ENCODE peak calls at places on chromosomes 13 and 19, in seven cellular contexts. One of them, this sample, is unnamed.
A peak's percentile ranks its signal among the peaks of the same experiment; 100 is the strongest.

GRCh38 chr13:111034811-111035210 is 80.3 kb upstream of the ARHGEF7 start:
- DNase-seq in AG04449: peak; percentile 14
- DNase-seq in psoas muscle: no peak
- DNase-seq in foreskin fibroblast: peak; percentile 79
- DNase-seq in nephron progenitor cell: no peak
- DNase-seq in AG09319: no peak
- DNase-seq in AG09309: no peak
- DNase-seq in this sample: no peak

GRCh38 chr13:48233097-48233885 is at the start of gene ITM2B:
- DNase-seq in AG04449: no peak
- DNase-seq in psoas muscle: peak; percentile 88
- DNase-seq in foreskin fibroblast: peak; percentile 86
- DNase-seq in nephron progenitor cell: peak; percentile 77
- DNase-seq in AG09319: no peak
- DNase-seq in AG09309: no peak
- DNase-seq in this sample: peak; percentile 80

GRCh38 chr19:31344403-31344802 is 4.8 kb downstream of the TSHZ3 start:
- DNase-seq in AG04449: no peak
- DNase-seq in psoas muscle: no peak
- DNase-seq in foreskin fibroblast: no peak
- DNase-seq in nephron progenitor cell: no peak
- DNase-seq in AG09319: no peak
- DNase-seq in AG09309: no peak
- DNase-seq in this sample: no peak

GRCh38 chr19:16896913-16897571 is 8.2 kb downstream of the F2RL3 start:
- DNase-seq in AG04449: peak; percentile 50
- DNase-seq in psoas muscle: peak; percentile 94
- DNase-seq in foreskin fibroblast: peak; percentile 96
- DNase-seq in nephron progenitor cell: peak; percentile 98
- DNase-seq in AG09319: peak; percentile 94
- DNase-seq in AG09309: peak; percentile 38
- DNase-seq in this sample: peak; percentile 99

GRCh38 chr19:42606660-42607351 is 12.1 kb upstream of the CEACAM8 start:
- DNase-seq in AG04449: no peak
- DNase-seq in psoas muscle: no peak
- DNase-seq in foreskin fibroblast: peak; percentile 39
- DNase-seq in nephron progenitor cell: peak; percentile 67
- DNase-seq in AG09319: no peak
- DNase-seq in AG09309: no peak
- DNase-seq in this sample: peak; percentile 83

GRCh38 chr19:30066781-30067759 is 125.0 kb downstream of the URI1 start:
- DNase-seq in AG04449: no peak
- DNase-seq in psoas muscle: no peak
- DNase-seq in foreskin fibroblast: no peak
- DNase-seq in nephron progenitor cell: no peak
- DNase-seq in AG09319: no peak
- DNase-seq in AG09309: no peak
- DNase-seq in this sample: no peak

GRCh38 chr13:109231853-109232252 is 554.5 kb downstream of the IRS2 start:
- DNase-seq in AG04449: no peak
- DNase-seq in psoas muscle: no peak
- DNase-seq in foreskin fibroblast: peak; percentile 27
- DNase-seq in nephron progenitor cell: no peak
- DNase-seq in AG09319: no peak
- DNase-seq in AG09309: no peak
- DNase-seq in this sample: no peak

GRCh38 chr13:112204881-112205327 is 138.0 kb downstream of the SOX1 start:
- DNase-seq in AG04449: no peak
- DNase-seq in psoas muscle: no peak
- DNase-seq in foreskin fibroblast: no peak
- DNase-seq in nephron progenitor cell: peak; percentile 68
- DNase-seq in AG09319: no peak
- DNase-seq in AG09309: no peak
- DNase-seq in this sample: no peak

GRCh38 chr13:113669231-113669870 is 2.3 kb downstream of the GRK1 start:
- DNase-seq in AG04449: no peak
- DNase-seq in psoas muscle: peak; percentile 40
- DNase-seq in foreskin fibroblast: no peak
- DNase-seq in nephron progenitor cell: no peak
- DNase-seq in AG09319: no peak
- DNase-seq in AG09309: no peak
- DNase-seq in this sample: peak; percentile 10

GRCh38 chr19:33193269-33193863 is 764 bp upstream of the LRP3 start:
- DNase-seq in AG04449: no peak
- DNase-seq in psoas muscle: peak; percentile 46
- DNase-seq in foreskin fibroblast: no peak
- DNase-seq in nephron progenitor cell: no peak
- DNase-seq in AG09319: no peak
- DNase-seq in AG09309: no peak
- DNase-seq in this sample: no peak

GRCh38 chr19:39405930-39406655 is 554 bp upstream of the ZFP36 start:
- DNase-seq in AG04449: no peak
- DNase-seq in psoas muscle: no peak
- DNase-seq in foreskin fibroblast: no peak
- DNase-seq in nephron progenitor cell: no peak
- DNase-seq in AG09319: no peak
- DNase-seq in AG09309: no peak
- DNase-seq in this sample: no peak

GRCh38 chr13:26011996-26012688 is 39.7 kb downstream of the SHISA2 start:
- DNase-seq in AG04449: no peak
- DNase-seq in psoas muscle: no peak
- DNase-seq in foreskin fibroblast: no peak
- DNase-seq in nephron progenitor cell: no peak
- DNase-seq in AG09319: no peak
- DNase-seq in AG09309: no peak
- DNase-seq in this sample: peak; percentile 23

GRCh38 chr19:35484637-35485036 is 5.6 kb downstream of the KRTDAP start:
- DNase-seq in AG04449: no peak
- DNase-seq in psoas muscle: no peak
- DNase-seq in foreskin fibroblast: no peak
- DNase-seq in nephron progenitor cell: no peak
- DNase-seq in AG09319: no peak
- DNase-seq in AG09309: no peak
- DNase-seq in this sample: no peak

GRCh38 chr19:48720251-48720612 is 707 bp upstream of the MAMSTR start:
- DNase-seq in AG04449: no peak
- DNase-seq in psoas muscle: peak; percentile 84
- DNase-seq in foreskin fibroblast: no peak
- DNase-seq in nephron progenitor cell: no peak
- DNase-seq in AG09319: no peak
- DNase-seq in AG09309: no peak
- DNase-seq in this sample: no peak

GRCh38 chr13:76822691-76823267 is 63.4 kb downstream of the KCTD12 start:
- DNase-seq in AG04449: no peak
- DNase-seq in psoas muscle: no peak
- DNase-seq in foreskin fibroblast: peak; percentile 73
- DNase-seq in nephron progenitor cell: no peak
- DNase-seq in AG09319: no peak
- DNase-seq in AG09309: peak; percentile 46
- DNase-seq in this sample: no peak

GRCh38 chr19:5571777-5572176 is 4.0 kb upstream of the TINCR start:
- DNase-seq in AG04449: no peak
- DNase-seq in psoas muscle: no peak
- DNase-seq in foreskin fibroblast: no peak
- DNase-seq in nephron progenitor cell: no peak
- DNase-seq in AG09319: no peak
- DNase-seq in AG09309: no peak
- DNase-seq in this sample: no peak

GRCh38 chr19:14542721-14543328 is 13.4 kb downstream of the TECR start:
- DNase-seq in AG04449: no peak
- DNase-seq in psoas muscle: no peak
- DNase-seq in foreskin fibroblast: peak; percentile 74
- DNase-seq in nephron progenitor cell: no peak
- DNase-seq in AG09319: no peak
- DNase-seq in AG09309: no peak
- DNase-seq in this sample: no peak

GRCh38 chr13:51684076-51684475 is 99.8 kb downstream of the WDFY2 start:
- DNase-seq in AG04449: no peak
- DNase-seq in psoas muscle: no peak
- DNase-seq in foreskin fibroblast: peak; percentile 48
- DNase-seq in nephron progenitor cell: no peak
- DNase-seq in AG09319: peak; percentile 28
- DNase-seq in AG09309: peak; percentile 21
- DNase-seq in this sample: no peak

GRCh38 chr13:46757640-46758039 is 39.3 kb downstream of the ESD start:
- DNase-seq in AG04449: no peak
- DNase-seq in psoas muscle: no peak
- DNase-seq in foreskin fibroblast: no peak
- DNase-seq in nephron progenitor cell: no peak
- DNase-seq in AG09319: no peak
- DNase-seq in AG09309: no peak
- DNase-seq in this sample: no peak

GRCh38 chr19:1156830-1157615 is 17.0 kb downstream of the SBNO2 start:
- DNase-seq in AG04449: no peak
- DNase-seq in psoas muscle: peak; percentile 63
- DNase-seq in foreskin fibroblast: no peak
- DNase-seq in nephron progenitor cell: no peak
- DNase-seq in AG09319: no peak
- DNase-seq in AG09309: no peak
- DNase-seq in this sample: no peak

GRCh38 chr13:50589651-50590054 is 253.8 kb downstream of the DLEU7 start:
- DNase-seq in AG04449: peak; percentile 56
- DNase-seq in psoas muscle: no peak
- DNase-seq in foreskin fibroblast: peak; percentile 88
- DNase-seq in nephron progenitor cell: no peak
- DNase-seq in AG09319: no peak
- DNase-seq in AG09309: peak; percentile 72
- DNase-seq in this sample: no peak

GRCh38 chr19:6362024-6362344 is 653 bp downstream of the CLPP start:
- DNase-seq in AG04449: no peak
- DNase-seq in psoas muscle: no peak
- DNase-seq in foreskin fibroblast: peak; percentile 34
- DNase-seq in nephron progenitor cell: no peak
- DNase-seq in AG09319: no peak
- DNase-seq in AG09309: no peak
- DNase-seq in this sample: no peak

GRCh38 chr19:43465468-43466120 is at the start of gene LYPD3:
- DNase-seq in AG04449: no peak
- DNase-seq in psoas muscle: no peak
- DNase-seq in foreskin fibroblast: peak; percentile 87
- DNase-seq in nephron progenitor cell: no peak
- DNase-seq in AG09319: no peak
- DNase-seq in AG09309: no peak
- DNase-seq in this sample: no peak

GRCh38 chr19:18234194-18234593 is 8.0 kb upstream of the PDE4C start:
- DNase-seq in AG04449: no peak
- DNase-seq in psoas muscle: no peak
- DNase-seq in foreskin fibroblast: no peak
- DNase-seq in nephron progenitor cell: no peak
- DNase-seq in AG09319: no peak
- DNase-seq in AG09309: no peak
- DNase-seq in this sample: peak; percentile 48

GRCh38 chr13:71477735-71478134 is 389.3 kb downstream of the DACH1 start:
- DNase-seq in AG04449: no peak
- DNase-seq in psoas muscle: no peak
- DNase-seq in foreskin fibroblast: peak; percentile 1
- DNase-seq in nephron progenitor cell: no peak
- DNase-seq in AG09319: no peak
- DNase-seq in AG09309: no peak
- DNase-seq in this sample: no peak
- TF ChIP-seq CTCF in AG04449: no peak
- TF ChIP-seq CTCF in psoas muscle: no peak
- TF ChIP-seq CTCF in foreskin fibroblast: peak; percentile 17
- TF ChIP-seq CTCF in nephron progenitor cell: peak; percentile 49
- TF ChIP-seq CTCF in AG09319: peak; percentile 18
- TF ChIP-seq CTCF in AG09309: no peak
- TF ChIP-seq CTCF in this sample: peak; percentile 80

GRCh38 chr19:44904426-44904994 is 1.1 kb upstream of the APOE start:
- DNase-seq in AG04449: no peak
- DNase-seq in psoas muscle: no peak
- DNase-seq in foreskin fibroblast: peak; percentile 38
- DNase-seq in nephron progenitor cell: no peak
- DNase-seq in AG09319: no peak
- DNase-seq in AG09309: no peak
- DNase-seq in this sample: no peak
- TF ChIP-seq CTCF in AG04449: no peak
- TF ChIP-seq CTCF in psoas muscle: peak; percentile 5
- TF ChIP-seq CTCF in foreskin fibroblast: no peak
- TF ChIP-seq CTCF in nephron progenitor cell: no peak
- TF ChIP-seq CTCF in AG09319: no peak
- TF ChIP-seq CTCF in AG09309: peak; percentile 7
- TF ChIP-seq CTCF in this sample: no peak

DNA sequence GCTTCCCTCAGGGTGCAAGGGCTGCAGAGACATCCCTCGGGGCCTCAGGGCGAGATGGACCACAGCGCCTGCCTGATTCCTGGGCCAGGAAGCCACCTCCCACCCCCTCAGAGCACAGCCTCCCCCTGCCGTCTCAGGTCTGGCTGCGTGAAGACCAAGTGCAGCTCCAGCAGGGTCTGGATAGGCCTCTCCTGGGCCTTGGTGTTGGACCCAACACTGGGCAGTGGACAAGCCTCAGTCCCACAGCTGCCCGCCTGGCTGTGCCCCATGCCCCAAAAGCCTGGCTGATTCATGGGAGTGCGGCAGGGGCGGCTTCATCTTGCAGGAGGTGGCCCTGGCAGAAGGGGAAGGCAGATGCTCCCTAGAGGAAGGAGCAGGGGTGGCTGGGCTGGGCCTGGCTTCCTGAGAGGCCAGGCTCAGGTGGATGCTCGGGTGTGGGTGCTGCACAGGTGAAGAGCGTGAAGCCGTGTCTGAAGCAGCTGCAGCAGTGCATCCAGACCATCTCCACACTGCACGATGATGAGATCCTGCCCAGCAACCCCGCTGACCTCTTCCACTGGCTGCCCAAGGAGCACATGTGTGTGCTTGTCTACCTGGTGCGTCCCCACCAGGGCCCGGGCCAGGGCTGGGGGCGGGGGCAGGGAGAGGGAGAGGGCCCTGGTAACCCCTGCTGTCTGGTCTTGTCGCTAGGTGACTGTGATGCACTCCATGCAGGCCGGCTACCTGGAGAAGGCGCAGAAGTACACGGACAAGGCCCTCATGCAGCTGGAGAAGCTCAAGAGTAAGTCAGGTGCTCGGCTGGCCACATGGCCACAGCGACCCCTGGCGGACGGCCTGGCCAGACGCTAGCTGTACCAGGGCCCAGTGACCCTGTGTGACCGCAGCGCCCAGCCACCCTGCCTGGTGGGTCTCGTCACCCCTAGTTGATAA is 21.7 kb downstream of the MAU2 start:
- DNase-seq in AG04449: no peak
- DNase-seq in psoas muscle: peak; percentile 81
- DNase-seq in foreskin fibroblast: peak; percentile 77
- DNase-seq in nephron progenitor cell: peak; percentile 88
- DNase-seq in AG09319: no peak
- DNase-seq in AG09309: no peak
- DNase-seq in this sample: peak; percentile 91
- TF ChIP-seq CTCF in AG04449: peak; percentile 91
- TF ChIP-seq CTCF in psoas muscle: peak; percentile 81
- TF ChIP-seq CTCF in foreskin fibroblast: peak; percentile 93
- TF ChIP-seq CTCF in nephron progenitor cell: peak; percentile 91
- TF ChIP-seq CTCF in AG09319: peak; percentile 91
- TF ChIP-seq CTCF in AG09309: peak; percentile 87
- TF ChIP-seq CTCF in this sample: peak; percentile 95

GRCh38 chr13:84237181-84237580 is 354.9 kb upstream of the SLITRK1 start:
- DNase-seq in AG04449: no peak
- DNase-seq in psoas muscle: no peak
- DNase-seq in foreskin fibroblast: no peak
- DNase-seq in nephron progenitor cell: no peak
- DNase-seq in AG09319: no peak
- DNase-seq in AG09309: no peak
- DNase-seq in this sample: no peak
- TF ChIP-seq CTCF in AG04449: no peak
- TF ChIP-seq CTCF in psoas muscle: no peak
- TF ChIP-seq CTCF in foreskin fibroblast: no peak
- TF ChIP-seq CTCF in nephron progenitor cell: no peak
- TF ChIP-seq CTCF in AG09319: no peak
- TF ChIP-seq CTCF in AG09309: no peak
- TF ChIP-seq CTCF in this sample: no peak